ENCODE peak calls at places on chromosome 3, in seven cellular contexts. V is mesendoderm, G is IMR-90, X is H9, S is neuronal stem cell, H is H1, W is trophoblast cell. I is an unnamed sample.

GRCh38 chr3:127915937-127916480 is 977 bp downstream of the KBTBD12 start:
- DNase-seq in V (no peak), G (no peak), H (no peak), S (no peak), X (no peak), W (no peak), I (no peak)

GRCh38 chr3:11140054-11140712 is 14.1 kb upstream of the HRH1 start:
- DNase-seq in V (no peak), H (no peak), W (no peak), G (no peak), S (no peak), X (no peak), I (no peak)

GRCh38 chr3:160372780-160373179 is 26.2 kb downstream of the IFT80 start:
- DNase-seq in W (no peak), G (peak; percentile 85), H (no peak), V (no peak), X (no peak), S (no peak), I (peak; percentile 73)

GRCh38 chr3:66037330-66037985 is 1.3 kb downstream of the MAGI1 start:
- DNase-seq in S (no peak), G (peak; percentile 64), W (peak; percentile 24), X (peak; percentile 76), H (peak; percentile 39), V (peak; percentile 93), I (peak; percentile 67)

GRCh38 chr3:111943533-111943932 is 35.3 kb upstream of the ABHD10 start:
- DNase-seq in X (no peak), S (no peak), V (no peak), G (peak; percentile 47), W (no peak), H (no peak), I (no peak)

GRCh38 chr3:28933337-28933736 is 347.5 kb upstream of the RBMS3 start:
- DNase-seq in V (no peak), H (no peak), G (no peak), W (no peak), S (no peak), X (no peak), I (no peak)

GRCh38 chr3:45992820-45993219 is 2.8 kb downstream of the FYCO1 start:
- DNase-seq in X (no peak), W (no peak), G (peak; percentile 63), S (no peak), H (no peak), V (peak; percentile 60), I (peak; percentile 30)

GRCh38 chr3:167198949-167199348 is 181.1 kb downstream of the ZBBX start:
- DNase-seq in H (no peak), V (no peak), W (no peak), X (no peak), G (no peak), S (no peak), I (peak; percentile 1)

GRCh38 chr3:136038668-136039067 is 73.1 kb downstream of the PPP2R3A start:
- DNase-seq in W (no peak), X (no peak), H (no peak), S (no peak), V (no peak), G (no peak), I (no peak)

GRCh38 chr3:114290911-114291901 is 2.6 kb upstream of the TIGIT start:
- DNase-seq in X (peak; percentile 95), G (peak; percentile 37), W (peak; percentile 51), V (peak; percentile 96), H (peak; percentile 88), S (peak; percentile 79), I (peak; percentile 49)

GRCh38 chr3:157447026-157447694 is 10.5 kb downstream of the PTX3 start:
- DNase-seq in G (peak; percentile 70), W (peak; percentile 27), S (no peak), V (peak; percentile 5), H (no peak), X (no peak), I (peak; percentile 48)

GRCh38 chr3:12655701-12656100 is 8.2 kb downstream of the RAF1 start:
- DNase-seq in G (no peak), V (no peak), H (no peak), X (no peak), S (no peak), W (no peak), I (no peak)

GRCh38 chr3:64084640-64085039 is 61.3 kb upstream of the PSMD6 start:
- DNase-seq in W (peak; percentile 40), H (no peak), X (no peak), S (no peak), G (peak; percentile 91), V (peak; percentile 61), I (peak; percentile 74)

GRCh38 chr3:148997623-148998022 is 6.3 kb downstream of the GYG1 start:
- DNase-seq in X (no peak), G (no peak), W (no peak), V (no peak), H (no peak), S (no peak), I (no peak)

GRCh38 chr3:49803464-49804140 is 541 bp downstream of the INKA1 start:
- DNase-seq in V (no peak), X (peak; percentile 74), W (peak; percentile 18), G (peak; percentile 39), S (peak; percentile 48), H (no peak), I (no peak)

GRCh38 chr3:156396851-156397250 is 158.1 kb downstream of the SSR3 start:
- DNase-seq in H (no peak), V (no peak), W (no peak), X (no peak), G (no peak), S (no peak), I (no peak)

GRCh38 chr3:124229407-124229806 is 237.5 kb upstream of the ROPN1 start:
- DNase-seq in H (no peak), X (no peak), S (no peak), G (no peak), V (no peak), W (no peak), I (no peak)

GRCh38 chr3:77825045-77825827 is 785.3 kb downstream of the ROBO2 start:
- DNase-seq in X (no peak), V (peak; percentile 21), W (peak; percentile 50), H (no peak), G (peak; percentile 50), S (no peak), I (peak; percentile 92)

GRCh38 chr3:191269289-191270085 is 59.7 kb upstream of the CCDC50 start:
- DNase-seq in H (no peak), G (peak; percentile 75), V (no peak), S (no peak), X (no peak), W (no peak), I (no peak)

GRCh38 chr3:112117826-112118571 is 15.0 kb downstream of the GCSAM start:
- DNase-seq in W (no peak), S (no peak), X (peak; percentile 37), V (peak; percentile 45), G (no peak), H (no peak), I (no peak)

GRCh38 chr3:69065318-69065964 is 13.3 kb upstream of the TMF1 start:
- DNase-seq in V (no peak), W (no peak), X (no peak), H (no peak), G (no peak), S (no peak), I (no peak)

GRCh38 chr3:110654820-110655522 is 416.6 kb upstream of the NECTIN3 start:
- DNase-seq in S (no peak), W (no peak), G (no peak), H (no peak), X (no peak), V (no peak), I (no peak)

GRCh38 chr3:140585828-140586227 is 92.0 kb upstream of the TRIM42 start:
- DNase-seq in W (peak; percentile 3), G (peak; percentile 2), H (no peak), S (no peak), X (no peak), V (no peak), I (no peak)

DNA sequence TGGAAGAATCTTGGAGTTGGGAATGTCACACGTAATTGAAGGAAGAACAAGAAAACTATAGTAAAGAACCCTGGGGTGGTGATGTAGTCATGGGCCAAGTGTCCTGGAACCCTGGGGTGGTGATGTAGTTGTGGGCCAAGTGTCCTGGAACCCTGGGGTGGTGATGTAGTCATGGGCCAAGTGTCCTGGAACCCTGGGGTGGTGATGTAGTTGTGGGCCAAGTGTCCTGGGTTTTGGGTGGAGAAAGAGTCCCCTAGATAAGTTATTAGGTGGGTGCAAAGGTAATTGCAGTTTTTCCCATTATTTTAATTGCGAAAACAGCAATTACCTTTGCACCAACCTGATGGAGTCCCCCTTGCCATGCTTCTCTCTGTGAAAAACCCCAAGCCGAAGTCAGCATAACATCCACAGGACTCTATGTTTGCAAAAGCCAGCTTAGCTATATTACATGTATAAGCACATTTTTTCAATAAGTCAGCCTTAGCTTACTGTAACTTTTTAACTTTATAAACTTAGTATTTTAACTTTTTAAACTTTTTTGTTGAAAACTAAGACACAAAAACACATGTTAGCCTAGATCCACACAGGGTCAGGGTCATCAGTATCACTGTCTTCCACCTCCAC is 21.5 kb upstream of the MUC20 start:
- DNase-seq in W (no peak), S (no peak), X (no peak), G (peak; percentile 36), V (no peak), H (no peak), I (no peak)
- H3K23ac ChIP-seq in W (no peak overlapping the region), S (no peak overlapping the region), X (no peak overlapping the region), G (no peak overlapping the region), V (no peak overlapping the region), H (no peak overlapping the region), I (no peak overlapping the region)

GRCh38 chr3:193963808-193964516 is 172.0 kb upstream of the HES1 start:
- DNase-seq in H (no peak), X (no peak), S (no peak), G (no peak), W (peak; percentile 6), V (no peak), I (no peak)
- H3K23ac ChIP-seq in H (no peak overlapping the region), X (no peak overlapping the region), S (no peak overlapping the region), G (no peak overlapping the region), W (no peak overlapping the region), V (no peak overlapping the region), I (no peak overlapping the region)

GRCh38 chr3:98745718-98746117 is 17.4 kb upstream of the ST3GAL6 start:
- DNase-seq in X (no peak), V (no peak), G (no peak), S (no peak), H (no peak), W (no peak), I (no peak)

GRCh38 chr3:98750520-98750919 is 12.6 kb upstream of the ST3GAL6 start:
- DNase-seq in X (no peak), W (no peak), V (no peak), G (peak; percentile 5), S (no peak), H (no peak), I (no peak)

GRCh38 chr3:98746122-98746521 is 17.0 kb upstream of the ST3GAL6 start:
- DNase-seq in W (peak; percentile 44), V (no peak), G (no peak), H (no peak), S (no peak), X (no peak), I (no peak)

GRCh38 chr3:98744283-98744682 is 18.9 kb upstream of the ST3GAL6 start:
- DNase-seq in W (no peak), S (no peak), G (no peak), X (no peak), V (no peak), H (no peak), I (no peak)

GRCh38 chr3:98746882-98747281 is 16.3 kb upstream of the ST3GAL6 start:
- DNase-seq in W (peak; percentile 40), H (no peak), X (no peak), V (peak; percentile 54), S (no peak), G (no peak), I (no peak)
- H3K23ac ChIP-seq in W (no peak overlapping the region), H (no peak overlapping the region), X (no peak overlapping the region), V (no peak overlapping the region), S (no peak overlapping the region), G (no peak overlapping the region), I (no peak overlapping the region)

GRCh38 chr3:39446444-39446843 is 21.0 kb upstream of the MOBP start:
- DNase-seq in G (no peak), X (no peak), S (no peak), H (no peak), W (no peak), V (no peak), I (no peak)
- H3K23ac ChIP-seq in G (no peak overlapping the region), X (no peak overlapping the region), S (no peak overlapping the region), H (no peak overlapping the region), W (no peak overlapping the region), V (no peak overlapping the region), I (no peak overlapping the region)

I was measured in mesenchymal stem cell.